ENCODE peak calls at places on chromosomes 11 and 22, in nine cellular contexts. G is stimulated activated CD4-positive, alpha-beta T cell treated with anti-CD3 and anti-CD28 coated beads, Interleukin-1b, Interleukin-23, amount 100 ng/mL, for 24 hours; S is HCT116; P is amygdala; Q is MM.1S; L is stomach; W is GM19239; D is GM04504; X is adrenal gland. M is an unnamed sample.

GRCh38 chr22:27537481-27537891 is 264.1 kb downstream of the MN1 start:
- DNase-seq in P (no peak), S (no peak), X (no peak), W (no peak), L (no peak), Q (no peak), D (no peak), G (no peak), M (no peak)

GRCh38 chr11:12028303-12028702 is 19.9 kb upstream of the DKK3 start:
- DNase-seq in Q (no peak), P (no peak), W (no peak), X (no peak), L (no peak), G (no peak), S (no peak), D (no peak), M (no peak)

GRCh38 chr22:20196094-20196840 is 45.4 kb upstream of the CCDC188 start:
- DNase-seq in L (no peak), X (no peak), Q (no peak), S (no peak), D (no peak), W (no peak), P (no peak), G (no peak), M (no peak)

GRCh38 chr11:68374531-68374930 is 62.1 kb downstream of the LRP5 start:
- DNase-seq in X (no peak), L (no peak), Q (no peak), G (no peak), W (no peak), S (no peak), P (no peak), D (no peak), M (no peak)

GRCh38 chr11:61657566-61657965 is 22.6 kb upstream of the DAGLA start:
- DNase-seq in W (no peak), D (no peak), G (no peak), L (no peak), Q (no peak), P (no peak), X (no peak), S (no peak), M (no peak)

GRCh38 chr11:128029219-128029722 is 558.1 kb downstream of the ETS1 start:
- DNase-seq in Q (no peak), L (no peak), S (no peak), D (no peak), P (no peak), X (no peak), G (no peak), W (no peak), M (no peak)

GRCh38 chr11:11502303-11502828 is 119.4 kb downstream of the GALNT18 start:
- DNase-seq in W (no peak), D (no peak), L (no peak), G (no peak), Q (no peak), P (no peak), S (no peak), X (no peak), M (no peak)

GRCh38 chr11:30635401-30635989 is 49.3 kb upstream of the MPPED2 start:
- DNase-seq in S (no peak), G (no peak), W (no peak), P (peak), L (no peak), D (no peak), Q (no peak), X (peak), M (no peak)

GRCh38 chr22:27100789-27101188 is 443.4 kb downstream of the MIAT start:
- DNase-seq in X (no peak), D (no peak), W (no peak), P (no peak), S (no peak), L (no peak), Q (no peak), G (no peak), M (no peak)

GRCh38 chr11:115530752-115531151 is 26.5 kb upstream of the CADM1 start:
- DNase-seq in Q (no peak), G (no peak), X (no peak), D (no peak), P (no peak), L (no peak), S (no peak), W (no peak), M (peak)

GRCh38 chr11:125082611-125083311 is 19.7 kb downstream of the SLC37A2 start:
- DNase-seq in X (peak), P (no peak), G (no peak), W (no peak), L (no peak), D (peak), Q (no peak), S (peak), M (no peak)

GRCh38 chr11:76371170-76371569 is 9.8 kb downstream of the THAP12 start:
- DNase-seq in S (peak), P (no peak), L (no peak), G (peak), Q (no peak), W (no peak), X (no peak), D (no peak), M (no peak)

GRCh38 chr11:1382831-1383607 is 6.7 kb upstream of the BRSK2 start:
- DNase-seq in G (peak), X (peak), P (peak), L (peak), W (peak), Q (peak), S (peak), D (peak), M (no peak)

GRCh38 chr11:56670984-56671383 is 7.5 kb downstream of the OR5AR1 start:
- DNase-seq in X (no peak), L (no peak), Q (no peak), D (no peak), P (no peak), W (no peak), S (no peak), G (no peak), M (no peak)

GRCh38 chr11:77198440-77198849 is 70.4 kb downstream of the MYO7A start:
- DNase-seq in D (no peak), L (no peak), X (no peak), S (peak), G (no peak), Q (no peak), P (no peak), W (peak), M (peak)

GRCh38 chr11:94379619-94380018 is 21.6 kb downstream of the GPR83 start:
- DNase-seq in X (no peak), P (no peak), G (no peak), Q (no peak), L (no peak), W (no peak), D (no peak), S (no peak), M (no peak)

GRCh38 chr22:45867118-45867905 is 109.7 kb downstream of the WNT7B start:
- DNase-seq in P (no peak), X (peak), Q (no peak), G (no peak), D (no peak), S (no peak), W (no peak), L (peak), M (no peak)

GRCh38 chr11:118436639-118437045 is 350 bp downstream of the KMT2A start:
- DNase-seq in X (no peak), S (no peak), W (no peak), L (no peak), G (no peak), Q (peak), D (no peak), P (no peak), M (peak)

GRCh38 chr11:35343033-35343598 is 76.2 kb downstream of the SLC1A2 start:
- DNase-seq in D (no peak), P (no peak), W (no peak), G (no peak), L (no peak), Q (peak), S (no peak), X (no peak), M (no peak)

GRCh38 chr11:117374316-117374715 is 46.7 kb downstream of the CEP164 start:
- DNase-seq in W (no peak), X (no peak), Q (no peak), G (no peak), D (no peak), P (no peak), S (no peak), L (no peak), M (no peak)

GRCh38 chr11:130315354-130315970 is 745 bp upstream of the ZBTB44 start:
- DNase-seq in X (peak), D (no peak), L (peak), W (peak), S (no peak), G (peak), P (no peak), Q (peak), M (no peak)

GRCh38 chr22:17772249-17772962 is 1.9 kb downstream of the BID start:
- DNase-seq in D (no peak), S (no peak), Q (no peak), G (no peak), X (no peak), L (no peak), P (no peak), W (no peak), M (no peak)

GRCh38 chr11:9138133-9138453 is 46.7 kb upstream of the SCUBE2 start:
- DNase-seq in X (no peak), G (no peak), Q (no peak), L (no peak), P (no peak), D (no peak), S (no peak), W (no peak), M (no peak)

GRCh38 chr22:29773233-29773632 is 6.1 kb downstream of the UQCR10 start:
- DNase-seq in Q (no peak), W (no peak), D (no peak), S (peak), X (peak), G (no peak), L (no peak), P (no peak), M (no peak)

GRCh38 chr11:7974668-7975067 is 9.4 kb upstream of the NLRP10 start:
- DNase-seq in D (no peak), P (no peak), W (no peak), X (no peak), G (no peak), Q (no peak), L (no peak), S (no peak), M (no peak)

GRCh38 chr11:97657852-97658251 is 1268.0 kb downstream of the JRKL start:
- DNase-seq in L (no peak), X (no peak), Q (no peak), D (no peak), G (no peak), P (no peak), W (no peak), S (no peak), M (no peak)

GRCh38 chr11:91435694-91436375 is 788.8 kb upstream of the FAT3 start:
- DNase-seq in Q (no peak), W (no peak), D (no peak), L (peak), G (no peak), X (no peak), P (no peak), S (no peak), M (no peak)

GRCh38 chr11:119115484-119116234 is 5.7 kb upstream of the HINFP start:
- DNase-seq in D (no peak), P (no peak), G (no peak), L (no peak), W (no peak), X (peak), Q (no peak), S (no peak), M (no peak)

GRCh38 chr11:115672999-115673411 is 168.8 kb upstream of the CADM1 start:
- DNase-seq in G (no peak), X (no peak), L (no peak), D (no peak), Q (no peak), P (no peak), W (no peak), S (no peak), M (no peak)

GRCh38 chr22:50467773-50468440 is 6.9 kb downstream of the SBF1 start:
- DNase-seq in L (no peak), Q (no peak), P (no peak), G (no peak), D (no peak), S (no peak), X (no peak), W (no peak), M (no peak)

GRCh38 chr11:109728056-109728455 is 306.1 kb downstream of the C11orf87 start:
- DNase-seq in L (no peak), W (no peak), X (no peak), S (peak), P (no peak), Q (no peak), D (no peak), G (no peak), M (no peak)

GRCh38 chr11:1204381-1205101 is 18.3 kb upstream of the MUC5B start:
- DNase-seq in D (no peak), P (no peak), S (no peak), Q (no peak), G (no peak), L (no peak), W (no peak), X (no peak), M (no peak)

M was measured in NAMALWA.